ENCODE peak calls at places on chromosome 6, in eight cellular contexts. One of them, this sample, is unnamed.

GRCh38 chr6:132199343-132199742 is 201.9 kb downstream of the MOXD1 start:
- DNase-seq in H9: no peak
- DNase-seq in H7: no peak
- DNase-seq in BJ: no peak
- DNase-seq in heart left ventricle: no peak
- DNase-seq in pancreas: no peak
- DNase-seq in ureter: no peak
- DNase-seq in stimulated activated effector memory CD8-positive, alpha-beta T cell treated with anti-CD3 and anti-CD28 coated beads, Interleukin-12 subunit alpha, Interleukin-12 subunit beta, amount 100 ng/mL, for 72 hours: no peak
- DNase-seq in this sample: no peak

GRCh38 chr6:120173250-120173649 is 823.7 kb upstream of the MAN1A1 start:
- DNase-seq in H9: no peak
- DNase-seq in H7: no peak
- DNase-seq in BJ: no peak
- DNase-seq in heart left ventricle: no peak
- DNase-seq in pancreas: no peak
- DNase-seq in ureter: no peak
- DNase-seq in stimulated activated effector memory CD8-positive, alpha-beta T cell treated with anti-CD3 and anti-CD28 coated beads, Interleukin-12 subunit alpha, Interleukin-12 subunit beta, amount 100 ng/mL, for 72 hours: no peak
- DNase-seq in this sample: no peak

GRCh38 chr6:11536795-11537194 is 754 bp upstream of the TMEM170B start:
- DNase-seq in H9: peak
- DNase-seq in H7: peak
- DNase-seq in BJ: no peak
- DNase-seq in heart left ventricle: no peak
- DNase-seq in pancreas: peak
- DNase-seq in ureter: no peak
- DNase-seq in stimulated activated effector memory CD8-positive, alpha-beta T cell treated with anti-CD3 and anti-CD28 coated beads, Interleukin-12 subunit alpha, Interleukin-12 subunit beta, amount 100 ng/mL, for 72 hours: no peak
- DNase-seq in this sample: no peak

GRCh38 chr6:116513224-116513875 is 1.9 kb downstream of the CALHM5 start:
- DNase-seq in H9: no peak
- DNase-seq in H7: no peak
- DNase-seq in BJ: no peak
- DNase-seq in heart left ventricle: no peak
- DNase-seq in pancreas: no peak
- DNase-seq in ureter: no peak
- DNase-seq in stimulated activated effector memory CD8-positive, alpha-beta T cell treated with anti-CD3 and anti-CD28 coated beads, Interleukin-12 subunit alpha, Interleukin-12 subunit beta, amount 100 ng/mL, for 72 hours: no peak
- DNase-seq in this sample: no peak

GRCh38 chr6:105804436-105804835 is 281.7 kb upstream of the PRDM1 start:
- DNase-seq in H9: no peak
- DNase-seq in H7: no peak
- DNase-seq in BJ: peak
- DNase-seq in heart left ventricle: no peak
- DNase-seq in pancreas: no peak
- DNase-seq in ureter: no peak
- DNase-seq in stimulated activated effector memory CD8-positive, alpha-beta T cell treated with anti-CD3 and anti-CD28 coated beads, Interleukin-12 subunit alpha, Interleukin-12 subunit beta, amount 100 ng/mL, for 72 hours: no peak
- DNase-seq in this sample: peak

GRCh38 chr6:168355716-168356522 is 36.3 kb upstream of the DACT2 start:
- DNase-seq in H9: peak
- DNase-seq in H7: peak
- DNase-seq in BJ: no peak
- DNase-seq in heart left ventricle: peak
- DNase-seq in pancreas: peak
- DNase-seq in ureter: peak
- DNase-seq in stimulated activated effector memory CD8-positive, alpha-beta T cell treated with anti-CD3 and anti-CD28 coated beads, Interleukin-12 subunit alpha, Interleukin-12 subunit beta, amount 100 ng/mL, for 72 hours: no peak
- DNase-seq in this sample: no peak

GRCh38 chr6:82413868-82414267 is 50.3 kb downstream of the TPBG start:
- DNase-seq in H9: no peak
- DNase-seq in H7: no peak
- DNase-seq in BJ: no peak
- DNase-seq in heart left ventricle: no peak
- DNase-seq in pancreas: no peak
- DNase-seq in ureter: no peak
- DNase-seq in stimulated activated effector memory CD8-positive, alpha-beta T cell treated with anti-CD3 and anti-CD28 coated beads, Interleukin-12 subunit alpha, Interleukin-12 subunit beta, amount 100 ng/mL, for 72 hours: no peak
- DNase-seq in this sample: no peak

GRCh38 chr6:31888281-31889258 is 8.9 kb downstream of the EHMT2 start:
- DNase-seq in H9: peak
- DNase-seq in H7: peak
- DNase-seq in BJ: no peak
- DNase-seq in heart left ventricle: no peak
- DNase-seq in pancreas: peak
- DNase-seq in ureter: no peak
- DNase-seq in stimulated activated effector memory CD8-positive, alpha-beta T cell treated with anti-CD3 and anti-CD28 coated beads, Interleukin-12 subunit alpha, Interleukin-12 subunit beta, amount 100 ng/mL, for 72 hours: peak
- DNase-seq in this sample: no peak

GRCh38 chr6:47247227-47247797 is 62.4 kb downstream of the TNFRSF21 start:
- DNase-seq in H9: no peak
- DNase-seq in H7: no peak
- DNase-seq in BJ: no peak
- DNase-seq in heart left ventricle: peak
- DNase-seq in pancreas: no peak
- DNase-seq in ureter: no peak
- DNase-seq in stimulated activated effector memory CD8-positive, alpha-beta T cell treated with anti-CD3 and anti-CD28 coated beads, Interleukin-12 subunit alpha, Interleukin-12 subunit beta, amount 100 ng/mL, for 72 hours: no peak
- DNase-seq in this sample: no peak

GRCh38 chr6:140809694-140810101 is 1323.0 kb upstream of the GJE1 start:
- DNase-seq in H9: no peak
- DNase-seq in H7: no peak
- DNase-seq in BJ: no peak
- DNase-seq in heart left ventricle: no peak
- DNase-seq in pancreas: no peak
- DNase-seq in ureter: no peak
- DNase-seq in stimulated activated effector memory CD8-positive, alpha-beta T cell treated with anti-CD3 and anti-CD28 coated beads, Interleukin-12 subunit alpha, Interleukin-12 subunit beta, amount 100 ng/mL, for 72 hours: no peak
- DNase-seq in this sample: no peak

GRCh38 chr6:54335871-54336270 is 27.6 kb downstream of the TINAG start:
- DNase-seq in H9: no peak
- DNase-seq in H7: no peak
- DNase-seq in BJ: peak
- DNase-seq in heart left ventricle: no peak
- DNase-seq in pancreas: no peak
- DNase-seq in ureter: no peak
- DNase-seq in stimulated activated effector memory CD8-positive, alpha-beta T cell treated with anti-CD3 and anti-CD28 coated beads, Interleukin-12 subunit alpha, Interleukin-12 subunit beta, amount 100 ng/mL, for 72 hours: no peak
- DNase-seq in this sample: peak

This sample was measured in GM04503.